ENCODE peak calls at places on chromosomes 2 and 18, in nine cellular contexts. P, J, H, X, R, V, K, B and F are unnamed samples. For H3K4me1, the result is how much of the 10 kb centered on the place peaks cover.

GRCh38 chr2:8906208-8906607 is 68.8 kb upstream of the KIDINS220 start:
- DNase-seq in R (peak), V (no peak), B (no peak), P (no peak), K (no peak), X (no peak), H (no peak), J (peak), F (no peak)

GRCh38 chr2:73020657-73021370 is 50.7 kb downstream of the SFXN5 start:
- DNase-seq in B (no peak), J (no peak), R (peak), P (no peak), H (no peak), X (no peak), V (no peak), K (peak), F (peak)

GRCh38 chr2:232592687-232593407 is 40.6 kb upstream of the EFHD1 start:
- DNase-seq in J (peak), V (no peak), X (no peak), B (no peak), P (peak), K (no peak), H (no peak), R (no peak), F (no peak)

GRCh38 chr2:111975053-111975552 is 76.7 kb downstream of the MERTK start:
- DNase-seq in X (no peak), R (peak), P (no peak), J (no peak), B (no peak), K (no peak), V (no peak), H (no peak), F (no peak)

GRCh38 chr2:85607268-85608215 is 4.3 kb downstream of the C2orf68 start:
- DNase-seq in J (no peak), H (no peak), V (peak), P (peak), B (no peak), X (no peak), K (no peak), R (no peak), F (no peak)

GRCh38 chr2:215626063-215626462 is 190.2 kb upstream of the FN1 start:
- DNase-seq in X (no peak), R (no peak), P (no peak), J (no peak), H (no peak), K (no peak), V (no peak), B (no peak), F (no peak)

GRCh38 chr18:57544958-57545661 is 41.4 kb downstream of the FECH start:
- DNase-seq in J (no peak), H (no peak), P (no peak), K (no peak), R (no peak), X (no peak), B (no peak), V (no peak), F (no peak)

GRCh38 chr2:127182626-127183458 is 37.3 kb downstream of the CYP27C1 start:
- DNase-seq in H (no peak), K (no peak), P (no peak), R (peak), J (no peak), V (peak), B (no peak), X (peak), F (no peak)

GRCh38 chr2:121595012-121595891 is 54.0 kb downstream of the CLASP1 start:
- DNase-seq in X (no peak), J (no peak), R (no peak), B (no peak), H (no peak), K (no peak), V (no peak), P (no peak), F (no peak)

GRCh38 chr2:65390134-65390533 is 42.3 kb downstream of the SPRED2 start:
- DNase-seq in K (no peak), B (no peak), H (no peak), J (peak), P (no peak), X (no peak), V (no peak), R (peak), F (no peak)

GRCh38 chr2:9217838-9218770 is 11.5 kb downstream of the ASAP2 start:
- DNase-seq in X (peak), K (peak), J (no peak), B (no peak), H (no peak), R (no peak), P (no peak), V (peak), F (no peak)

GRCh38 chr2:70088508-70089219 is 1.4 kb downstream of the PCBP1 start:
- DNase-seq in J (no peak), V (no peak), H (no peak), X (no peak), P (no peak), R (no peak), B (no peak), K (no peak), F (peak)

GRCh38 chr2:26696352-26696816 is 3.9 kb downstream of the KCNK3 start:
- DNase-seq in H (peak), V (peak), P (no peak), R (peak), J (no peak), K (no peak), B (no peak), X (peak), F (no peak)

GRCh38 chr18:37341016-37341415 is 224.6 kb downstream of the CELF4 start:
- DNase-seq in B (no peak), J (no peak), V (no peak), K (no peak), H (no peak), X (no peak), R (no peak), P (no peak), F (no peak)

GRCh38 chr2:26850565-26850964 is 2.6 kb downstream of the DPYSL5 start:
- DNase-seq in K (no peak), V (no peak), P (no peak), B (no peak), R (no peak), H (no peak), X (no peak), J (no peak), F (no peak)

GRCh38 chr2:6531304-6531703 is 334.4 kb downstream of the CMPK2 start:
- DNase-seq in H (no peak), R (no peak), B (no peak), P (no peak), K (no peak), V (no peak), X (no peak), J (no peak), F (no peak)

GRCh38 chr18:62523255-62523588 is 397 bp downstream of the ZCCHC2 start:
- DNase-seq in B (no peak), X (no peak), V (no peak), P (no peak), J (no peak), R (no peak), H (no peak), K (no peak), F (no peak)

GRCh38 chr2:205617905-205618304 is 64.4 kb upstream of the NRP2 start:
- DNase-seq in J (no peak), X (no peak), H (no peak), P (peak), R (no peak), B (no peak), V (no peak), K (no peak), F (no peak)

GRCh38 chr2:160876765-160877164 is 283.5 kb upstream of the TANK start:
- DNase-seq in K (no peak), R (no peak), B (no peak), P (no peak), J (no peak), V (no peak), X (no peak), H (no peak), F (no peak)

GRCh38 chr2:10328667-10329583 is 26.2 kb downstream of the HPCAL1 start:
- DNase-seq in P (no peak), H (no peak), V (no peak), B (no peak), R (no peak), J (no peak), K (no peak), X (no peak), F (no peak)

GRCh38 chr18:36294031-36294430 is 3.5 kb upstream of the FHOD3 start:
- DNase-seq in P (no peak), X (no peak), K (no peak), R (no peak), B (no peak), J (no peak), H (no peak), V (no peak), F (no peak)

GRCh38 chr2:203122317-203122998 is 107.8 kb downstream of the NBEAL1 start:
- DNase-seq in X (no peak), B (no peak), P (no peak), K (no peak), J (no peak), H (no peak), R (no peak), V (no peak), F (peak)

GRCh38 chr2:119694994-119695521 is 16.1 kb downstream of the TMEM177 start:
- DNase-seq in B (no peak), J (no peak), P (peak), V (peak), X (no peak), K (no peak), R (no peak), H (peak), F (no peak)

GRCh38 chr2:156573710-156574109 is 137.5 kb downstream of the GPD2 start:
- DNase-seq in H (no peak), P (no peak), R (no peak), J (no peak), K (no peak), V (no peak), X (no peak), B (no peak), F (no peak)

GRCh38 chr2:121151311-121152109 is 133.5 kb downstream of the TFCP2L1 start:
- DNase-seq in J (peak), B (no peak), V (no peak), R (peak), H (no peak), P (peak), X (no peak), K (no peak), F (no peak)

GRCh38 chr2:112582314-112582746 is 2.1 kb upstream of the CHCHD5 start:
- DNase-seq in V (no peak), R (no peak), P (peak), B (no peak), X (no peak), J (peak), K (no peak), H (peak), F (peak)

GRCh38 chr2:106642679-106643078 is 155.5 kb downstream of the CD8B2 start:
- DNase-seq in B (no peak), X (no peak), H (no peak), J (no peak), V (no peak), K (no peak), P (peak), R (no peak), F (no peak)

GRCh38 chr2:175872716-175873115 is 129.4 kb downstream of the LNPK start:
- DNase-seq in H (no peak), X (no peak), R (no peak), J (no peak), B (no peak), V (no peak), K (no peak), P (no peak), F (no peak)

GRCh38 chr2:142426064-142426463 is 295.2 kb upstream of the LRP1B start:
- DNase-seq in P (no peak), B (no peak), V (no peak), X (no peak), H (no peak), R (no peak), K (no peak), J (no peak), F (peak)

GRCh38 chr2:23430263-23430662 is 45.3 kb downstream of the KLHL29 start:
- DNase-seq in J (no peak), K (no peak), H (no peak), B (no peak), X (peak), R (no peak), P (no peak), V (peak), F (no peak)

GRCh38 chr2:46540496-46541342 is 61.4 kb downstream of the TMEM247 start:
- DNase-seq in X (no peak), P (no peak), B (no peak), K (peak), H (peak), V (peak), J (no peak), R (no peak), F (no peak)

GRCh38 chr2:108541451-108541850 is 7.2 kb downstream of the LIMS1 start:
- DNase-seq in B (no peak), H (no peak), R (no peak), P (no peak), K (no peak), X (no peak), J (no peak), V (no peak), F (no peak)

GRCh38 chr2:84889332-84889731 is 8.4 kb upstream of the TRABD2A start:
- DNase-seq in B (no peak), J (peak), V (peak), R (no peak), P (no peak), H (no peak), K (peak), X (no peak), F (no peak)

GRCh38 chr2:100182494-100183355 is 40.3 kb upstream of the AFF3 start:
- DNase-seq in J (no peak), V (peak), H (peak), B (no peak), X (peak), R (no peak), K (no peak), P (no peak), F (no peak)

GRCh38 chr2:96687711-96688640 is 45.4 kb downstream of the FER1L5 start:
- DNase-seq in R (no peak), V (no peak), J (no peak), X (no peak), P (no peak), H (peak), B (no peak), K (no peak), F (no peak)

GRCh38 chr2:211175956-211176355 is 619.6 kb downstream of the CPS1 start:
- DNase-seq in X (no peak), H (no peak), P (no peak), R (no peak), B (no peak), K (no peak), J (no peak), V (no peak), F (no peak)

GRCh38 chr18:60069145-60069544 is 169.3 kb downstream of the PMAIP1 start:
- DNase-seq in J (no peak), V (no peak), R (no peak), X (no peak), P (no peak), K (no peak), B (no peak), H (no peak), F (no peak)

GRCh38 chr2:218168635-218169462 is 2.1 kb upstream of the CXCR1 start:
- DNase-seq in B (peak), P (no peak), K (peak), H (peak), J (peak), R (peak), V (peak), X (peak), F (peak)

GRCh38 chr2:30222031-30222430 is 9.3 kb upstream of the LBH start:
- DNase-seq in P (no peak), J (no peak), B (no peak), R (no peak), H (no peak), X (no peak), V (no peak), K (no peak), F (no peak)
- H3K4me1 ChIP-seq in P (under half), J (under half), B (under half), R (under half), H (under half), X (under half), V (under half), K (under half), F (under half)

GRCh38 chr2:177721087-177721486 is 328.5 kb downstream of the AGPS start:
- DNase-seq in H (no peak), V (no peak), X (no peak), P (no peak), R (no peak), B (no peak), K (no peak), J (no peak), F (no peak)

GRCh38 chr2:177717831-177718618 is 325.5 kb downstream of the AGPS start:
- DNase-seq in H (no peak), J (no peak), R (no peak), V (no peak), P (no peak), X (no peak), B (no peak), K (no peak), F (no peak)

GRCh38 chr2:177724398-177725287 is 332.1 kb downstream of the AGPS start:
- DNase-seq in X (peak), V (peak), B (peak), H (peak), J (peak), P (peak), R (peak), K (no peak), F (peak)

GRCh38 chr2:177726853-177727465 is 334.4 kb downstream of the AGPS start:
- DNase-seq in R (no peak), V (no peak), P (no peak), X (no peak), K (no peak), B (no peak), H (no peak), J (no peak), F (no peak)

DNA sequence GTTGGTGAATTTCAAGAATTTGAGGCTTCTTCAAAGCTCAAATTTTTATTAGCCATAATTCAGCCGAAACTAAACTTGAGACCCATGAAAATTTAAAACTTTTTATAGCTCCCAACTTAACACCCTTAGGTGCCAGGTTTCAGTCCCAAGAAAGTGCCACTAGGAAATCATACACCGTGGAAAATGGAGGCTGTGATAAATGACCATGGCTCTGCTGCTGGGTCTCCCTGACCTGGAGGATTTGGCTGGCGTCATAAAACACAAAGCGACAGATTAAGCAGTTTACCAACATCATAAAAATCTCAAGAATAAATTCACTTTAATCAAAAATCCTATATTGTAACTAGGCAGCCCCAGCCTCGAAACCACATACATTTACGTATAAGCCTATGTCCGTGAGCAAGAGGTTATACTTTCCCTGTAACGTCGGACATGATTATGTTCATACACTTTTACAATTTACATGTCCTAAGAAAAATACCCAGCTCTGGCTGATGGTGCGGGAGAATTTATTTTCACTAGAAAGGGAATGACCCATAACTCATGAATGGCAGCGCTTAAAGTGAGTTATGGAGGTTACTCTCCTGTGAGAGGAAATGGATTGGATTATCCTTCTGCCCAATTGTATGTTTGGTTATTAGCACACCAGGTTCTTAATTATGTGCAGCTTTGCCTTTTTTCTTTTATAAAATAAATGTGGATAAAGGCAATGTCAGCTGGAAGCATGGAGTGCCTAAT is 329.4 kb downstream of the AGPS start:
- DNase-seq in J (no peak), X (no peak), R (no peak), B (no peak), H (no peak), P (no peak), K (no peak), V (no peak), F (no peak)
- TF ChIP-seq CTCF in J (no peak), X (no peak), R (no peak), B (no peak), H (no peak), P (no peak), K (no peak), V (no peak), F (no peak)

GRCh38 chr2:241945311-241945710 is 75.8 kb downstream of the RTP5 start:
- DNase-seq in R (no peak), J (no peak), V (no peak), H (peak), P (no peak), X (no peak), B (no peak), K (no peak), F (no peak)
- H3K4me1 ChIP-seq in R (under half), J (under half), V (under half), H (under half), P (under half), X (under half), B (under half), K (under half), F (under half)

GRCh38 chr2:171529914-171530313 is 7.6 kb downstream of the CYBRD1 start:
- DNase-seq in J (no peak), B (no peak), P (no peak), X (no peak), H (no peak), K (no peak), R (no peak), V (peak), F (no peak)
- TF ChIP-seq CTCF in J (peak), B (peak), P (no peak), X (peak), H (no peak), K (no peak), R (no peak), V (peak), F (peak)

GRCh38 chr2:219658861-219659260 is 31.4 kb downstream of the SLC4A3 start:
- DNase-seq in K (no peak), R (no peak), B (no peak), V (peak), X (no peak), H (no peak), J (no peak), P (no peak), F (no peak)

GRCh38 chr2:219662566-219662965 is 35.1 kb downstream of the SLC4A3 start:
- DNase-seq in X (peak), K (no peak), P (no peak), R (no peak), V (peak), J (no peak), H (no peak), B (no peak), F (no peak)

GRCh38 chr2:219661955-219662395 is 34.5 kb downstream of the SLC4A3 start:
- DNase-seq in X (peak), R (no peak), H (no peak), P (no peak), B (no peak), J (no peak), V (peak), K (no peak), F (no peak)

GRCh38 chr2:219663116-219663762 is 35.8 kb downstream of the SLC4A3 start:
- DNase-seq in R (no peak), K (no peak), V (peak), P (no peak), X (peak), J (no peak), H (no peak), B (no peak), F (no peak)

DNA sequence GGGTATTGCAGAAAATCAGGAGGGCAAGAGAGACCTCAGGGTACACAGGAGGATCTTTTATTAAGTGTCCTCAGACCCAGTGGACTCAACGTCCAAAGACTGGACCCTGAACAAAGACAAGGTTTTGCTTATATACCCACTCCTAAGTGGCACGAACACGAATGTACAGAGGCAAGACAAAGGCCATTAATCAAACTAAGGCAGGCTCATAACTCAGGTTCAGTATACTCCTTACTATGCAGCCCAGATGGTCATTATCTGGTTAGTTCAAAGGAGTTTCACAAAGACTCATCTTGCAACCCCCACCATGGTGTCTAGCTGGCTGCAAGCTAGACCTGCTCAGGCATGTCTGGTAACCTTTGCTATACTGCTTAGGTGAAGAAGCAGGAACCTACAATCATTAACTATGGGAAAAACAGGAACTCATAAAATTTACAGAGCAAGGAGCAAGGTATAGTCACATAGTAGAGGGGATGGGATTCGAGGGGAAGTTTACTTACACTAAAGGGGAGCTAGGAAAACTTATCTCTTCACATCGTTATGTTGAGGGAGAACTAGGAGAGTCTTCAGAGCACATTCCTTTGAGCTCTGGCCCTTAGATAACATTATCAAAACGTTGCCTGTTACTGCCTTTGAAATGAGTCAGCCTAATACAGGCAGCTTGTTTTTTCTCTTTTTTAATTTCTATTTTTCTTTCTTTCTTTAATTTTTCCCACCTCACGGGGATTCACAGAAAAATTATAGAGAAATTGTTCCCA is 33.9 kb downstream of the SLC4A3 start:
- DNase-seq in K (no peak), V (peak), H (no peak), J (no peak), B (no peak), X (no peak), P (no peak), R (no peak), F (no peak)
- H3K4me1 ChIP-seq in K (under half), V (under half), H (under half), J (under half), B (under half), X (under half), P (under half), R (under half), F (under half)

GRCh38 chr18:7256959-7257742 is 26.3 kb downstream of the LRRC30 start:
- DNase-seq in P (no peak), V (peak), K (no peak), J (no peak), B (no peak), H (no peak), R (no peak), X (no peak), F (no peak)
- TF ChIP-seq CTCF in P (no peak), V (no peak), K (no peak), J (no peak), B (no peak), H (no peak), R (no peak), X (no peak), F (no peak)